ENCODE peak calls at places on chromosomes 1 and 21, in seven cellular contexts. One of them, this sample, is unnamed.

GRCh38 chr1:63935148-63935547 is 161.3 kb downstream of the ROR1 start:
- DNase-seq in lower leg skin: no peak
- DNase-seq in uterus: no peak
- DNase-seq in heart left ventricle: peak; percentile 43
- DNase-seq in stomach: peak; percentile 49
- DNase-seq in body of pancreas: peak; percentile 45
- DNase-seq in IMR-90: no peak
- DNase-seq in this sample: peak; percentile 46

GRCh38 chr1:244336232-244336899 is 115.3 kb downstream of the ADSS2 start:
- DNase-seq in body of pancreas: no peak
- DNase-seq in lower leg skin: no peak
- DNase-seq in stomach: no peak
- DNase-seq in IMR-90: no peak
- DNase-seq in uterus: no peak
- DNase-seq in heart left ventricle: no peak
- DNase-seq in this sample: no peak

GRCh38 chr1:159851386-159851785 is 11.1 kb downstream of the VSIG8 start:
- DNase-seq in heart left ventricle: no peak
- DNase-seq in lower leg skin: no peak
- DNase-seq in body of pancreas: no peak
- DNase-seq in stomach: no peak
- DNase-seq in uterus: no peak
- DNase-seq in IMR-90: no peak
- DNase-seq in this sample: no peak

GRCh38 chr1:99963041-99963795 is 6.6 kb upstream of the SLC35A3 start:
- DNase-seq in IMR-90: peak; percentile 73
- DNase-seq in stomach: no peak
- DNase-seq in lower leg skin: no peak
- DNase-seq in uterus: no peak
- DNase-seq in body of pancreas: no peak
- DNase-seq in heart left ventricle: no peak
- DNase-seq in this sample: no peak

GRCh38 chr1:16180291-16180824 is 24.5 kb upstream of the EPHA2 start:
- DNase-seq in body of pancreas: no peak
- DNase-seq in heart left ventricle: no peak
- DNase-seq in stomach: no peak
- DNase-seq in uterus: no peak
- DNase-seq in lower leg skin: no peak
- DNase-seq in IMR-90: peak; percentile 67
- DNase-seq in this sample: no peak

GRCh38 chr1:228998179-228998578 is 262.9 kb downstream of the RHOU start:
- DNase-seq in stomach: no peak
- DNase-seq in heart left ventricle: no peak
- DNase-seq in body of pancreas: no peak
- DNase-seq in lower leg skin: no peak
- DNase-seq in IMR-90: no peak
- DNase-seq in uterus: peak; percentile 36
- DNase-seq in this sample: no peak

GRCh38 chr1:152577168-152577567 is 3.1 kb downstream of the LCE3D start:
- DNase-seq in uterus: no peak
- DNase-seq in body of pancreas: no peak
- DNase-seq in heart left ventricle: no peak
- DNase-seq in IMR-90: no peak
- DNase-seq in stomach: no peak
- DNase-seq in lower leg skin: no peak
- DNase-seq in this sample: no peak

GRCh38 chr21:26846036-26846931 is 1.1 kb upstream of the ADAMTS1 start:
- DNase-seq in lower leg skin: peak; percentile 76
- DNase-seq in body of pancreas: peak; percentile 61
- DNase-seq in uterus: peak; percentile 92
- DNase-seq in heart left ventricle: peak; percentile 94
- DNase-seq in IMR-90: peak; percentile 82
- DNase-seq in stomach: peak; percentile 56
- DNase-seq in this sample: peak; percentile 68

GRCh38 chr1:231702804-231703203 is 76.2 kb downstream of the DISC1 start:
- DNase-seq in IMR-90: peak; percentile 65
- DNase-seq in heart left ventricle: no peak
- DNase-seq in stomach: no peak
- DNase-seq in body of pancreas: no peak
- DNase-seq in uterus: no peak
- DNase-seq in lower leg skin: no peak
- DNase-seq in this sample: no peak

GRCh38 chr1:222814536-222815366 is at the start of gene DISP1:
- DNase-seq in uterus: peak; percentile 84
- DNase-seq in stomach: peak; percentile 89
- DNase-seq in body of pancreas: peak; percentile 87
- DNase-seq in heart left ventricle: peak; percentile 88
- DNase-seq in lower leg skin: peak; percentile 60
- DNase-seq in IMR-90: peak; percentile 74
- DNase-seq in this sample: peak; percentile 67

GRCh38 chr1:33010946-33011731 is 25.5 kb downstream of the AK2 start:
- DNase-seq in IMR-90: peak; percentile 61
- DNase-seq in uterus: peak; percentile 40
- DNase-seq in stomach: peak; percentile 76
- DNase-seq in body of pancreas: peak; percentile 75
- DNase-seq in lower leg skin: peak; percentile 65
- DNase-seq in heart left ventricle: peak; percentile 82
- DNase-seq in this sample: peak; percentile 44

GRCh38 chr1:161910516-161911077 is 113.1 kb downstream of the OLFML2B start:
- DNase-seq in body of pancreas: no peak
- DNase-seq in uterus: no peak
- DNase-seq in lower leg skin: no peak
- DNase-seq in IMR-90: peak; percentile 31
- DNase-seq in heart left ventricle: no peak
- DNase-seq in stomach: no peak
- DNase-seq in this sample: no peak

GRCh38 chr1:244801246-244801645 is 34.2 kb upstream of the COX20 start:
- DNase-seq in stomach: peak; percentile 43
- DNase-seq in lower leg skin: no peak
- DNase-seq in IMR-90: peak; percentile 13
- DNase-seq in heart left ventricle: no peak
- DNase-seq in uterus: no peak
- DNase-seq in body of pancreas: peak; percentile 33
- DNase-seq in this sample: no peak

GRCh38 chr1:41533731-41534080 is 49.2 kb upstream of the EDN2 start:
- DNase-seq in lower leg skin: no peak
- DNase-seq in heart left ventricle: peak; percentile 18
- DNase-seq in IMR-90: no peak
- DNase-seq in uterus: no peak
- DNase-seq in stomach: no peak
- DNase-seq in body of pancreas: no peak
- DNase-seq in this sample: no peak

GRCh38 chr1:203177471-203178039 is 1.9 kb upstream of the MYBPH start:
- DNase-seq in body of pancreas: no peak
- DNase-seq in heart left ventricle: peak; percentile 44
- DNase-seq in lower leg skin: no peak
- DNase-seq in uterus: no peak
- DNase-seq in IMR-90: peak; percentile 44
- DNase-seq in stomach: no peak
- DNase-seq in this sample: peak; percentile 87

GRCh38 chr1:23013657-23014056 is 2.0 kb downstream of the TEX46 start:
- DNase-seq in uterus: no peak
- DNase-seq in body of pancreas: no peak
- DNase-seq in IMR-90: no peak
- DNase-seq in stomach: no peak
- DNase-seq in lower leg skin: no peak
- DNase-seq in heart left ventricle: no peak
- DNase-seq in this sample: no peak

GRCh38 chr1:21233480-21233879 is 56.8 kb downstream of the ECE1 start:
- DNase-seq in stomach: no peak
- DNase-seq in uterus: no peak
- DNase-seq in lower leg skin: no peak
- DNase-seq in body of pancreas: no peak
- DNase-seq in heart left ventricle: no peak
- DNase-seq in IMR-90: no peak
- DNase-seq in this sample: no peak

GRCh38 chr1:197976368-197976767 is 59.2 kb downstream of the LHX9 start:
- DNase-seq in IMR-90: peak; percentile 15
- DNase-seq in stomach: no peak
- DNase-seq in lower leg skin: no peak
- DNase-seq in uterus: no peak
- DNase-seq in body of pancreas: no peak
- DNase-seq in heart left ventricle: no peak
- DNase-seq in this sample: no peak

GRCh38 chr1:228376262-228376628 is 30.4 kb downstream of the TRIM11 start:
- DNase-seq in heart left ventricle: peak; percentile 19
- DNase-seq in body of pancreas: no peak
- DNase-seq in IMR-90: no peak
- DNase-seq in uterus: no peak
- DNase-seq in stomach: no peak
- DNase-seq in lower leg skin: no peak
- DNase-seq in this sample: no peak

GRCh38 chr1:230390371-230390770 is 35.8 kb downstream of the PGBD5 start:
- DNase-seq in stomach: no peak
- DNase-seq in body of pancreas: no peak
- DNase-seq in heart left ventricle: no peak
- DNase-seq in IMR-90: no peak
- DNase-seq in uterus: no peak
- DNase-seq in lower leg skin: no peak
- DNase-seq in this sample: no peak

GRCh38 chr1:91609571-91609970 is 108.9 kb downstream of the CDC7 start:
- DNase-seq in IMR-90: peak; percentile 77
- DNase-seq in uterus: no peak
- DNase-seq in body of pancreas: no peak
- DNase-seq in heart left ventricle: no peak
- DNase-seq in stomach: no peak
- DNase-seq in lower leg skin: peak; percentile 48
- DNase-seq in this sample: no peak

GRCh38 chr1:52365091-52365745 is 787 bp downstream of the CC2D1B start:
- DNase-seq in stomach: peak; percentile 47
- DNase-seq in lower leg skin: peak; percentile 42
- DNase-seq in body of pancreas: peak; percentile 51
- DNase-seq in uterus: peak; percentile 51
- DNase-seq in IMR-90: peak; percentile 69
- DNase-seq in heart left ventricle: peak; percentile 60
- DNase-seq in this sample: peak; percentile 71

GRCh38 chr1:46401964-46402626 is 8.0 kb downstream of the FAAH start:
- DNase-seq in uterus: peak; percentile 72
- DNase-seq in stomach: peak; percentile 92
- DNase-seq in IMR-90: peak; percentile 95
- DNase-seq in lower leg skin: peak; percentile 77
- DNase-seq in body of pancreas: peak; percentile 89
- DNase-seq in heart left ventricle: peak; percentile 48
- DNase-seq in this sample: peak; percentile 80

GRCh38 chr1:78038071-78038470 is 7.7 kb upstream of the GIPC2 start:
- DNase-seq in IMR-90: peak; percentile 73
- DNase-seq in stomach: no peak
- DNase-seq in lower leg skin: no peak
- DNase-seq in body of pancreas: no peak
- DNase-seq in uterus: no peak
- DNase-seq in heart left ventricle: no peak
- DNase-seq in this sample: no peak
- TF ChIP-seq POLR2A in IMR-90: no peak
- TF ChIP-seq POLR2A in stomach: no peak
- TF ChIP-seq POLR2A in lower leg skin: no peak
- TF ChIP-seq POLR2A in body of pancreas: peak; percentile 41
- TF ChIP-seq POLR2A in uterus: no peak
- TF ChIP-seq POLR2A in heart left ventricle: no peak
- TF ChIP-seq POLR2A in this sample: no peak

GRCh38 chr21:44742418-44743153 is 31.2 kb upstream of the TSPEAR start:
- DNase-seq in body of pancreas: no peak
- DNase-seq in uterus: no peak
- DNase-seq in lower leg skin: no peak
- DNase-seq in heart left ventricle: no peak
- DNase-seq in stomach: no peak
- DNase-seq in IMR-90: peak; percentile 4
- DNase-seq in this sample: no peak
- TF ChIP-seq CTCF in body of pancreas: no peak
- TF ChIP-seq CTCF in uterus: no peak
- TF ChIP-seq CTCF in lower leg skin: no peak
- TF ChIP-seq CTCF in heart left ventricle: peak; percentile 32
- TF ChIP-seq CTCF in stomach: no peak
- TF ChIP-seq CTCF in IMR-90: peak; percentile 17
- TF ChIP-seq CTCF in this sample: no peak

GRCh38 chr1:155173478-155174333 is at the start of gene TRIM46:
- DNase-seq in stomach: peak; percentile 25
- DNase-seq in heart left ventricle: no peak
- DNase-seq in uterus: no peak
- DNase-seq in body of pancreas: peak; percentile 32
- DNase-seq in IMR-90: peak; percentile 34
- DNase-seq in lower leg skin: no peak
- DNase-seq in this sample: no peak
- TF ChIP-seq POLR2A in stomach: no peak
- TF ChIP-seq POLR2A in heart left ventricle: no peak
- TF ChIP-seq POLR2A in uterus: no peak
- TF ChIP-seq POLR2A in body of pancreas: no peak
- TF ChIP-seq POLR2A in IMR-90: no peak
- TF ChIP-seq POLR2A in lower leg skin: no peak
- TF ChIP-seq POLR2A in this sample: no peak

GRCh38 chr21:46459356-46460112 is 843 bp downstream of the DIP2A start:
- DNase-seq in uterus: peak; percentile 54
- DNase-seq in stomach: peak; percentile 62
- DNase-seq in lower leg skin: peak; percentile 33
- DNase-seq in body of pancreas: peak; percentile 43
- DNase-seq in IMR-90: peak; percentile 35
- DNase-seq in heart left ventricle: peak; percentile 49
- DNase-seq in this sample: no peak

GRCh38 chr21:46456750-46457149 is 1.9 kb upstream of the DIP2A start:
- DNase-seq in uterus: no peak
- DNase-seq in stomach: no peak
- DNase-seq in IMR-90: no peak
- DNase-seq in body of pancreas: no peak
- DNase-seq in lower leg skin: no peak
- DNase-seq in heart left ventricle: no peak
- DNase-seq in this sample: no peak

GRCh38 chr21:46457801-46458314 is 833 bp upstream of the DIP2A start:
- DNase-seq in heart left ventricle: peak; percentile 56
- DNase-seq in stomach: peak; percentile 30
- DNase-seq in body of pancreas: no peak
- DNase-seq in uterus: no peak
- DNase-seq in lower leg skin: peak; percentile 26
- DNase-seq in IMR-90: peak; percentile 40
- DNase-seq in this sample: peak; percentile 50

GRCh38 chr21:46459024-46459355 is 299 bp downstream of the DIP2A start:
- DNase-seq in heart left ventricle: no peak
- DNase-seq in IMR-90: no peak
- DNase-seq in body of pancreas: no peak
- DNase-seq in uterus: no peak
- DNase-seq in lower leg skin: no peak
- DNase-seq in stomach: no peak
- DNase-seq in this sample: no peak

DNA sequence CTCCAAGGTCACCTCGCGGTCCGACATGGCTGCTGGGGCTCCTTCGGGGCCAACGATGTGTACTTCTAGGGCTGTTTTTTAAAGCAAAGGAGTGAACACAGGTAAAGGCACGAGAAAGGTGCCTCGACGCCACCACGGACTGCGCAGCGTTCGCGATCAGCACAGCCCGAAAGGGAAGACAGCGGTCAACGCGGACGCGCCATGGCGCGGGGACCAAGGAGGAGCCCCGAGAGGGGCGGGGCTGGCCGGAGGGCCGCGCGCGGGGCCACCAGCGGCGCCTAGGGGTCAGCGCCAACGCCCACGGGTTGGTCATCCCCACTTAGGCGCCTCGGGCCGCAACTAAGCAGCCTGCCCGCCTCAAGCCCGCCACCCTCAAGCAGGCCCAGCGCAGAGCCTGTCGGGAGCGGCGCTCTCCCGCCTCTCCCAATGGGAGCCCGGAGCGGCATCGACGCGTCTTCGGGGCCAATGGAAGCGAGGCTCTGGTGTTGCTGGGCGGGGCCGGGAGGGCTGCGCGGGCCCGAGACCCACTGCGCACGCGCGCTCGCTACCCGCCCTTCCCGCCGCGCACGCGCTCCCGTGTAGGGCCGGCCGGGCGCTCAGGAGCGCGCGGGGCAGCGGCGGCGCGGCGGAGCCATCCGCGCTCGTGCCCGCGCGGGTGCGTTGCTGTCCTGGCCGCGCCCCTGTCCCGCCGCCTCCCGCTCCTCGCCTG is at the start of gene DIP2A:
- DNase-seq in lower leg skin: peak; percentile 91
- DNase-seq in stomach: peak; percentile 96
- DNase-seq in uterus: peak; percentile 93
- DNase-seq in IMR-90: peak; percentile 95
- DNase-seq in heart left ventricle: peak; percentile 98
- DNase-seq in body of pancreas: peak; percentile 94
- DNase-seq in this sample: peak; percentile 94
- TF ChIP-seq CTCF in lower leg skin: no peak
- TF ChIP-seq CTCF in stomach: no peak
- TF ChIP-seq CTCF in uterus: no peak
- TF ChIP-seq CTCF in IMR-90: no peak
- TF ChIP-seq CTCF in heart left ventricle: no peak
- TF ChIP-seq CTCF in body of pancreas: no peak
- TF ChIP-seq CTCF in this sample: no peak